ENCODE peak calls at places on chromosomes 11 and 22, in seven cellular contexts. One of them, this sample, is unnamed.

GRCh38 chr11:123247813-123248379 is 52.8 kb upstream of the CLMP start:
- DNase-seq in cardiac muscle cell: no peak
- DNase-seq in fibroblast of mammary gland: no peak
- DNase-seq in heart right ventricle: no peak
- DNase-seq in AG10803: no peak
- DNase-seq in tibial nerve: no peak
- DNase-seq in HepG2: no peak
- DNase-seq in this sample: no peak

GRCh38 chr11:115653926-115654325 is 149.7 kb upstream of the CADM1 start:
- DNase-seq in cardiac muscle cell: no peak
- DNase-seq in fibroblast of mammary gland: no peak
- DNase-seq in heart right ventricle: no peak
- DNase-seq in AG10803: no peak
- DNase-seq in tibial nerve: no peak
- DNase-seq in HepG2: no peak
- DNase-seq in this sample: no peak

GRCh38 chr11:107583629-107584195 is 7.2 kb upstream of the ELMOD1 start:
- DNase-seq in cardiac muscle cell: no peak
- DNase-seq in fibroblast of mammary gland: peak; percentile 37
- DNase-seq in heart right ventricle: no peak
- DNase-seq in AG10803: peak; percentile 27
- DNase-seq in tibial nerve: no peak
- DNase-seq in HepG2: no peak
- DNase-seq in this sample: no peak

GRCh38 chr22:27650572-27650971 is 151.0 kb downstream of the MN1 start:
- DNase-seq in cardiac muscle cell: no peak
- DNase-seq in fibroblast of mammary gland: no peak
- DNase-seq in heart right ventricle: no peak
- DNase-seq in AG10803: no peak
- DNase-seq in tibial nerve: no peak
- DNase-seq in HepG2: no peak
- DNase-seq in this sample: no peak

GRCh38 chr22:39943366-39943765 is 16.8 kb upstream of the TMA7B start:
- DNase-seq in cardiac muscle cell: peak; percentile 32
- DNase-seq in fibroblast of mammary gland: no peak
- DNase-seq in heart right ventricle: no peak
- DNase-seq in AG10803: no peak
- DNase-seq in tibial nerve: no peak
- DNase-seq in HepG2: no peak
- DNase-seq in this sample: no peak

GRCh38 chr22:20389288-20389687 is 4.7 kb upstream of the ZNF74 start:
- DNase-seq in cardiac muscle cell: no peak
- DNase-seq in fibroblast of mammary gland: no peak
- DNase-seq in heart right ventricle: no peak
- DNase-seq in AG10803: no peak
- DNase-seq in tibial nerve: no peak
- DNase-seq in HepG2: no peak
- DNase-seq in this sample: no peak

GRCh38 chr11:1873048-1873812 is 18.5 kb downstream of the PRR33 start:
- DNase-seq in cardiac muscle cell: no peak
- DNase-seq in fibroblast of mammary gland: peak; percentile 70
- DNase-seq in heart right ventricle: no peak
- DNase-seq in AG10803: no peak
- DNase-seq in tibial nerve: peak; percentile 54
- DNase-seq in HepG2: no peak
- DNase-seq in this sample: no peak

GRCh38 chr22:21951931-21952465 is 650 bp downstream of the PPM1F start:
- DNase-seq in cardiac muscle cell: peak; percentile 66
- DNase-seq in fibroblast of mammary gland: peak; percentile 39
- DNase-seq in heart right ventricle: no peak
- DNase-seq in AG10803: peak; percentile 49
- DNase-seq in tibial nerve: no peak
- DNase-seq in HepG2: no peak
- DNase-seq in this sample: no peak

GRCh38 chr11:118645066-118645715 is 34.3 kb downstream of the TREH start:
- DNase-seq in cardiac muscle cell: no peak
- DNase-seq in fibroblast of mammary gland: no peak
- DNase-seq in heart right ventricle: no peak
- DNase-seq in AG10803: no peak
- DNase-seq in tibial nerve: no peak
- DNase-seq in HepG2: no peak
- DNase-seq in this sample: no peak

GRCh38 chr22:41094036-41094435 is 1.6 kb downstream of the EP300 start:
- DNase-seq in cardiac muscle cell: peak; percentile 25
- DNase-seq in fibroblast of mammary gland: peak; percentile 49
- DNase-seq in heart right ventricle: no peak
- DNase-seq in AG10803: peak; percentile 24
- DNase-seq in tibial nerve: no peak
- DNase-seq in HepG2: peak; percentile 31
- DNase-seq in this sample: no peak

GRCh38 chr22:37233751-37234631 is 10.1 kb downstream of the RAC2 start:
- DNase-seq in cardiac muscle cell: no peak
- DNase-seq in fibroblast of mammary gland: no peak
- DNase-seq in heart right ventricle: no peak
- DNase-seq in AG10803: no peak
- DNase-seq in tibial nerve: no peak
- DNase-seq in HepG2: no peak
- DNase-seq in this sample: no peak

GRCh38 chr11:64015935-64016468 is 19.7 kb upstream of the FLRT1 start:
- DNase-seq in cardiac muscle cell: no peak
- DNase-seq in fibroblast of mammary gland: no peak
- DNase-seq in heart right ventricle: no peak
- DNase-seq in AG10803: no peak
- DNase-seq in tibial nerve: no peak
- DNase-seq in HepG2: no peak
- DNase-seq in this sample: no peak

GRCh38 chr11:8267831-8268529 is 4.3 kb upstream of the LMO1 start:
- DNase-seq in cardiac muscle cell: peak; percentile 35
- DNase-seq in fibroblast of mammary gland: no peak
- DNase-seq in heart right ventricle: no peak
- DNase-seq in AG10803: no peak
- DNase-seq in tibial nerve: no peak
- DNase-seq in HepG2: no peak
- DNase-seq in this sample: no peak

GRCh38 chr11:104146943-104147342 is 17.0 kb downstream of the PDGFD start:
- DNase-seq in cardiac muscle cell: no peak
- DNase-seq in fibroblast of mammary gland: no peak
- DNase-seq in heart right ventricle: no peak
- DNase-seq in AG10803: no peak
- DNase-seq in tibial nerve: no peak
- DNase-seq in HepG2: no peak
- DNase-seq in this sample: no peak

GRCh38 chr11:13603661-13604060 is 64.8 kb upstream of the FAR1 start:
- DNase-seq in cardiac muscle cell: no peak
- DNase-seq in fibroblast of mammary gland: no peak
- DNase-seq in heart right ventricle: no peak
- DNase-seq in AG10803: no peak
- DNase-seq in tibial nerve: no peak
- DNase-seq in HepG2: no peak
- DNase-seq in this sample: no peak

GRCh38 chr11:3051435-3052108 is 5.7 kb downstream of the CARS1 start:
- DNase-seq in cardiac muscle cell: no peak
- DNase-seq in fibroblast of mammary gland: no peak
- DNase-seq in heart right ventricle: no peak
- DNase-seq in AG10803: no peak
- DNase-seq in tibial nerve: no peak
- DNase-seq in HepG2: no peak
- DNase-seq in this sample: no peak
- TF ChIP-seq CTCF in cardiac muscle cell: peak; percentile 12
- TF ChIP-seq CTCF in fibroblast of mammary gland: peak; percentile 4
- TF ChIP-seq CTCF in heart right ventricle: no peak
- TF ChIP-seq CTCF in AG10803: peak; percentile 10
- TF ChIP-seq CTCF in tibial nerve: no peak
- TF ChIP-seq CTCF in HepG2: no peak
- TF ChIP-seq CTCF in this sample: no peak

GRCh38 chr11:125123194-125123946 is 11.9 kb upstream of the TMEM218 start:
- DNase-seq in cardiac muscle cell: no peak
- DNase-seq in fibroblast of mammary gland: peak; percentile 2
- DNase-seq in heart right ventricle: no peak
- DNase-seq in AG10803: no peak
- DNase-seq in tibial nerve: no peak
- DNase-seq in HepG2: no peak
- DNase-seq in this sample: no peak
- H3K4me3 ChIP-seq in cardiac muscle cell: no peak overlapping the region
- H3K4me3 ChIP-seq in fibroblast of mammary gland: no peak overlapping the region
- H3K4me3 ChIP-seq in heart right ventricle: no peak overlapping the region
- H3K4me3 ChIP-seq in AG10803: no peak overlapping the region
- H3K4me3 ChIP-seq in tibial nerve: no peak overlapping the region
- H3K4me3 ChIP-seq in HepG2: peak overlapping the region; percentile 53
- H3K4me3 ChIP-seq in this sample: no peak overlapping the region

DNA sequence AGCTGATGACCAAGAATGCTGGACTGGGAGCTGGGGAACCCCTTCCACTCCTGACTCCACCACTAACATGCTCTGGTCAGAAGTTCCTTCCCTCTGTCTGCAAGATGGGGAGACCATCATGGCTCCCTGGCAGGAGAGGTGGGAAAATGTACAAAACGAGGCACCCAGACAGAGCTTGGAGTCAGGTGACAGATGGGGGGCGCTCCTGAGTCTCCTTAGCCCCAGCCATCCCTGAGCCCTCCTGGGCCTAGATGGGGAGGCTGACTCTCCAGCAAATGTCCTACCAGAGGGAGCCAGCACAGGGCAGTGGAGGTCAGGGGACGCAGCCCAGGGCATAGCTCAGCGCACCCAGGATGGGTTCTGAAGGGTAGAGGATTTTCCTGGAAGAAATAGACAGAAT is 20.0 kb downstream of the KCNJ4 start:
- DNase-seq in cardiac muscle cell: no peak
- DNase-seq in fibroblast of mammary gland: no peak
- DNase-seq in heart right ventricle: no peak
- DNase-seq in AG10803: no peak
- DNase-seq in tibial nerve: no peak
- DNase-seq in HepG2: no peak
- DNase-seq in this sample: no peak
- TF ChIP-seq CTCF in cardiac muscle cell: no peak
- TF ChIP-seq CTCF in fibroblast of mammary gland: no peak
- TF ChIP-seq CTCF in heart right ventricle: peak; percentile 10
- TF ChIP-seq CTCF in AG10803: no peak
- TF ChIP-seq CTCF in tibial nerve: no peak
- TF ChIP-seq CTCF in HepG2: peak; percentile 34
- TF ChIP-seq CTCF in this sample: no peak

DNA sequence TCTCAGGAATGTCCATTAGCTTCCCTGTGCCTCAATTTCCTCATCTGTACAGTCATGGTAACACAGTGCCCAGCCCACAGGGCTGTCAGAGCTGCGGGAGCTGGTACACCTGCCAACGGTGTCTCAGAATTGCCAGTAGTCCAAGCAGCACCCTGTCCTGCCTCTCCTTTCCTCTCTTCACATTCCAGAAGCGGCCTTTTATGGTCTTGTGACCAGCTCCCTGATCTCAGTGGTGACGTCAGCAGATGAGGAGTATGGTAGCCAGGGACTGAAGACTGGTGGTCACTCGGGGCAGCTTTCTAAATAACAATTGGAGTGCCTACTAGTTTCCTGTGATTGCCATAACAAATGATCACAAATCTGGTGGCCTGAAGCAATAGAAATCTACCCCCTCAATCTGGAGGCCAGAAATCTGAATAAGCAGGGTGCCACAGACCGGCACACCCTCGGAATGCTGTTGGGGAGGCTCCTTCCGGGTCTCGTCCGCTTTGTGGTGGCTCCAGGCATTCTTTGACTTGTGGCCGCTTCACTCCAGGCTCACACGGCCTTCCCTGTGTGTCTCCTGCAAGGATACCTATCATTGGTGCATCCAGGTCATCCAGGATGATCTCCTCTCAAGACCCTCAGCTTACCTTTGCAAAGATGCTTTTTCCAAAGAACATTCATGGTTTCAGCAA is 2.1 kb downstream of the FADD start:
- DNase-seq in cardiac muscle cell: no peak
- DNase-seq in fibroblast of mammary gland: peak; percentile 40
- DNase-seq in heart right ventricle: no peak
- DNase-seq in AG10803: peak; percentile 13
- DNase-seq in tibial nerve: no peak
- DNase-seq in HepG2: no peak
- DNase-seq in this sample: no peak
- H3K4me3 ChIP-seq in cardiac muscle cell: no peak overlapping the region
- H3K4me3 ChIP-seq in fibroblast of mammary gland: peak overlapping the region; percentile 91
- H3K4me3 ChIP-seq in heart right ventricle: peak overlapping the region; percentile 95
- H3K4me3 ChIP-seq in AG10803: peak overlapping the region; percentile 98
- H3K4me3 ChIP-seq in tibial nerve: no peak overlapping the region
- H3K4me3 ChIP-seq in HepG2: peak overlapping the region; percentile 84
- H3K4me3 ChIP-seq in this sample: peak overlapping the region; percentile 99

This sample was measured in AG04449.